ENCODE peak calls at places on chromosomes 16 and 17, in nine cellular contexts. S is CD8-positive, alpha-beta T cell; O is GM12878; B is GM23338; N is pancreas; J is left lung; X is heart left ventricle; E is psoas muscle; V is HCT116. R is an unnamed sample.

GRCh38 chr17:68641276-68642117 is 40.3 kb upstream of the FAM20A start:
- ATAC-seq in S (no peak), O (no peak), B (no peak), N (no peak), J (no peak), X (no peak), E (no peak), V (no peak), R (no peak)

GRCh38 chr16:72875291-72876036 is 172.5 kb downstream of the ZFHX3 start:
- ATAC-seq in S (no peak), O (no peak), B (no peak), N (no peak), J (peak; percentile 28), X (no peak), E (peak; percentile 29), V (no peak), R (no peak)

GRCh38 chr17:49843774-49844350 is 4.0 kb downstream of the TAC4 start:
- ATAC-seq in S (no peak), O (peak; percentile 56), B (peak; percentile 76), N (no peak), J (peak; percentile 30), X (no peak), E (no peak), V (peak; percentile 86), R (no peak)

GRCh38 chr17:20948984-20949777 is 93.6 kb downstream of the USP22 start:
- ATAC-seq in S (no peak), O (no peak), B (no peak), N (no peak), J (no peak), X (no peak), E (no peak), V (no peak), R (no peak)

GRCh38 chr16:50259334-50260205 is 6.8 kb upstream of the ADCY7 start:
- ATAC-seq in S (no peak), O (no peak), B (peak; percentile 71), N (peak; percentile 50), J (peak; percentile 42), X (peak; percentile 59), E (peak; percentile 57), V (peak; percentile 24), R (peak; percentile 83)

GRCh38 chr16:23959069-23959800 is 123.5 kb downstream of the PRKCB start:
- ATAC-seq in S (no peak), O (peak; percentile 71), B (no peak), N (peak; percentile 32), J (peak; percentile 60), X (no peak), E (no peak), V (no peak), R (no peak)

GRCh38 chr17:52148288-52148968 is 10.1 kb downstream of the CA10 start:
- ATAC-seq in S (no peak), O (peak; percentile 17), B (no peak), N (no peak), J (no peak), X (no peak), E (no peak), V (no peak), R (no peak)

GRCh38 chr17:32912218-32912897 is 15.6 kb upstream of the TMEM98 start:
- ATAC-seq in S (no peak), O (no peak), B (peak; percentile 83), N (peak; percentile 95), J (peak; percentile 97), X (peak; percentile 63), E (peak; percentile 48), V (no peak), R (peak; percentile 87)

GRCh38 chr17:16298140-16298662 is 55.1 kb downstream of the CENPV start:
- ATAC-seq in S (no peak), O (no peak), B (no peak), N (peak; percentile 43), J (no peak), X (no peak), E (no peak), V (no peak), R (no peak)

GRCh38 chr16:85449195-85449884 is 163.8 kb upstream of the GSE1 start:
- ATAC-seq in S (peak; percentile 33), O (no peak), B (no peak), N (peak; percentile 42), J (peak; percentile 3), X (no peak), E (peak; percentile 54), V (no peak), R (no peak)

GRCh38 chr17:18319604-18320256 is 4.6 kb downstream of the SMCR8 start:
- ATAC-seq in S (no peak), O (peak; percentile 11), B (peak; percentile 27), N (no peak), J (peak; percentile 4), X (peak; percentile 20), E (no peak), V (no peak), R (no peak)

GRCh38 chr17:18320301-18320700 is 5.2 kb downstream of the SMCR8 start:
- ATAC-seq in S (no peak), O (no peak), B (no peak), N (no peak), J (no peak), X (no peak), E (no peak), V (no peak), R (no peak)

GRCh38 chr17:18318771-18319450 is 3.8 kb downstream of the SMCR8 start:
- ATAC-seq in S (no peak), O (no peak), B (no peak), N (no peak), J (no peak), X (no peak), E (no peak), V (no peak), R (no peak)

GRCh38 chr17:18315498-18316360 is 636 bp downstream of the SMCR8 start:
- ATAC-seq in S (peak; percentile 29), O (peak; percentile 3), B (no peak), N (peak; percentile 14), J (peak; percentile 3), X (peak; percentile 0), E (no peak), V (peak; percentile 8), R (no peak)

GRCh38 chr17:18318122-18318521 is 3.0 kb downstream of the SMCR8 start:
- ATAC-seq in S (no peak), O (no peak), B (no peak), N (no peak), J (no peak), X (no peak), E (no peak), V (no peak), R (no peak)
- H3K4me3 ChIP-seq in S (no peak overlapping the region), O (peak overlapping the region; percentile 48), B (no peak overlapping the region), N (no peak overlapping the region), J (peak overlapping the region; percentile 32), X (no peak overlapping the region), E (peak overlapping the region; percentile 18), V (no peak overlapping the region), R (peak overlapping the region; percentile 18)

DNA sequence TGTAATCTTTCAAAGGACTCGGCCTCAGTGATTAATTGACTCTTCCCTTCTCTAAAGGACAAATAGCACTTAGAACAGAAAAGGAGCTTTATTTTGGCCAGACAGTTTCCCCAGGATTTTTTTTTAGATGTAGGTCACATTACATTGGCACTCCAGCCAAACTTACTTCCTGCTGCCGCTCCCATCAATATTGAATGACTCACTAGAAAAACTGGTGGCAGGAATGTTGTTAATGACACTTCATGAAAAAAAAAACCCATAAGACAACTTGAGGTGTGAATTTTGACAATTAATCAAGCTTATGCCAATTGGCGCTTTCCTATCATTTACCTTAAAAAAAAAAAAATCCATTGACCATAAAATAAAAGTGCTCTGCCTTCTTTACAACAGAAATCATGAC is 432.5 kb downstream of the TOX3 start:
- ATAC-seq in S (no peak), O (no peak), B (no peak), N (peak; percentile 69), J (peak; percentile 90), X (no peak), E (no peak), V (no peak), R (no peak)
- TF ChIP-seq CTCF in S (no peak), O (no peak), B (no peak), N (no peak), J (no peak), X (no peak), E (no peak), V (no peak), R (no peak)

DNA sequence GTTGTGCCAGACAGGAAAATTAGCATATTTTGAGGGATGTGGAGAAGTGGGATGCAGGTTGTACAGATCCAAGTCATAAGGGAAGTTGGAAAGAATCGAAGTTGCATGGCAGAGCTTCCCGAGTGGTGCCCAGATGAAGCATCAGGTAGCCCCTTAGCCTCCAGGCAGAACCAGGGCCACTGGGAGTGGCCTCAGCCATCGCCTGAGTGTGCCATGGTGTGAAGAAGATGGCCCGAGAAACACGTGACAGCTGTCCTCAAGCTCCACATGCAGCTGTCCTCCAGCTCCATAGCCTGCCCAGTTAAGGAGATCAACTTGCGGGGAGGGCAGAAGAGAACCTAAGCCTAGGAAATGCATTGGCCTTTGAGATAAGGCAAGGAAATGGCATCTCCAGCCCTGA is 33.5 kb downstream of the TMC6 start:
- ATAC-seq in S (no peak), O (no peak), B (no peak), N (no peak), J (no peak), X (no peak), E (no peak), V (no peak), R (no peak)
- H3K27me3 ChIP-seq in S (no peaks in the 10 kb centered on the region), O (no peaks in the 10 kb centered on the region), B (no peaks in the 10 kb centered on the region), N (no peaks in the 10 kb centered on the region), J (no peaks in the 10 kb centered on the region), X (no peaks in the 10 kb centered on the region), E (no peaks in the 10 kb centered on the region), V (no peaks in the 10 kb centered on the region), R (no peaks in the 10 kb centered on the region)

DNA sequence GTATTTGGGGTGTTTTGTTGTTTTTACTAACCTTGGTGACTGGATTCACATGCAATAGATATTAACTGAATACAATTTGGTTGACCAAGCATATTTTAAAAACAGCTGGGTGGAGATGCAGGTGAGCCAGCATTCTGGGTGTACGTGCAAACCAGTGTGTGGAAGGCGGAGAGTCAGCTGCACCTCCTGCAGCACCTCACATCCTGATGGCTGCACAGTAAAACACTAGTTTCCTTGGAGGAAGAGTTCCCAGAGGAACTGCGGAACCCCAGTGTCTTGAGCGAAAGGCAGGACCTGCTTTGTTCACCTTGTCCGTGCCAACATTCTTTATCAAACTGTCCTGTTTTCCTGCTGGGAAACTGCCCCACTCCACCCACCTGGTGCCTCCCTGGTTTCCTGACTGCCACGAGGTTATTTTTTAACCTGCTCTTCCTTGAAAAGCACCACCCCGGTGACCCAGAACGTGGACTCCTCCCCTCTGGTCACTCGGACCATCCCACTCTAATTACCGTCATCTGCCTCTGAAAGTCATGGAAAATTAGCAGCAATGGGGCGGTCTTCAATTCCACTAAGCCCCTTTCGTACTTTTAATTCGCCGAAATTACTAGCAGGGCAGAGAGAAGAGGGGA is 1.0 kb upstream of the YPEL2 start:
- ATAC-seq in S (no peak), O (no peak), B (no peak), N (peak; percentile 80), J (peak; percentile 53), X (peak; percentile 6), E (no peak), V (no peak), R (no peak)
- H3K4me3 ChIP-seq in S (no peak overlapping the region), O (no peak overlapping the region), B (peak overlapping the region; percentile 83), N (no peak overlapping the region), J (peak overlapping the region; percentile 98), X (peak overlapping the region; percentile 99), E (peak overlapping the region; percentile 89), V (no peak overlapping the region), R (no peak overlapping the region)

R was measured in gastroesophageal sphincter.